ENCODE peak calls at places on chromosomes 3 and 15, in five cellular contexts. U is OCI-LY7, L is esophagus muscularis mucosa, G is HFF-Myc, N is HFFc6. I is an unnamed sample.

GRCh38 chr15:70347766-70348558 is 250.2 kb upstream of the TLE3 start:
- DNase-seq in L (no peak), G (no peak), N (no peak), U (no peak), I (no peak)

GRCh38 chr3:62084558-62084957 is 288.8 kb downstream of the FEZF2 start:
- DNase-seq in U (no peak), G (no peak), N (peak), L (no peak), I (no peak)

GRCh38 chr3:100993309-100993708 is at the start of gene ABI3BP:
- DNase-seq in U (no peak), L (no peak), G (peak), N (peak), I (no peak)

GRCh38 chr3:53255775-53256703 is at the start of gene TKT:
- DNase-seq in G (no peak), N (peak), L (peak), U (peak), I (peak)

GRCh38 chr15:82624438-82624837 is 22.7 kb downstream of the CPEB1 start:
- DNase-seq in N (no peak), U (no peak), L (no peak), G (no peak), I (no peak)

GRCh38 chr3:179015551-179016020 is 56.0 kb downstream of the ZMAT3 start:
- DNase-seq in G (peak), N (peak), U (peak), L (no peak), I (peak)

GRCh38 chr3:10707089-10707983 is 108.7 kb upstream of the SLC6A11 start:
- DNase-seq in L (no peak), N (no peak), G (no peak), U (no peak), I (peak)

GRCh38 chr3:15876669-15877068 is 78.9 kb upstream of the ANKRD28 start:
- DNase-seq in N (no peak), G (no peak), L (no peak), U (no peak), I (no peak)

GRCh38 chr15:65952425-65953053 is 83.2 kb downstream of the RAB11A start:
- DNase-seq in L (no peak), N (peak), G (peak), U (peak), I (peak)

GRCh38 chr15:41967506-41968206 is 4.7 kb downstream of the EHD4 start:
- DNase-seq in L (no peak), G (no peak), U (peak), N (no peak), I (peak)

GRCh38 chr3:132008841-132009638 is 25.8 kb downstream of the CPNE4 start:
- DNase-seq in N (no peak), L (no peak), G (peak), U (no peak), I (no peak)

GRCh38 chr3:132256984-132257383 is 60.2 kb upstream of the ACP3 start:
- DNase-seq in L (no peak), G (peak), N (no peak), U (peak), I (no peak)

GRCh38 chr3:185442031-185442430 is 56.8 kb downstream of the TMEM41A start:
- DNase-seq in U (no peak), L (no peak), N (no peak), G (no peak), I (no peak)

GRCh38 chr3:113297281-113297680 is 85.9 kb downstream of the BOC start:
- DNase-seq in N (no peak), L (no peak), U (no peak), G (no peak), I (no peak)

GRCh38 chr3:139629033-139629432 is 48.7 kb downstream of the NMNAT3 start:
- DNase-seq in N (no peak), G (no peak), L (no peak), U (peak), I (peak)

GRCh38 chr3:100107227-100107626 is 7.1 kb downstream of the FILIP1L start:
- DNase-seq in L (no peak), U (no peak), N (peak), G (no peak), I (no peak)

GRCh38 chr3:48662140-48662752 is 440 bp downstream of the CELSR3 start:
- DNase-seq in L (no peak), N (no peak), U (no peak), G (no peak), I (no peak)

GRCh38 chr3:42247576-42248027 is 18.4 kb downstream of the CCK start:
- DNase-seq in U (peak), L (no peak), N (peak), G (no peak), I (peak)

GRCh38 chr3:189269356-189269755 is 97.6 kb downstream of the TPRG1 start:
- DNase-seq in G (no peak), L (no peak), U (no peak), N (no peak), I (no peak)

GRCh38 chr15:25368855-25369254 is 70.0 kb downstream of the UBE3A start:
- DNase-seq in L (no peak), G (no peak), N (no peak), U (no peak), I (no peak)

GRCh38 chr3:148230473-148230872 is 467.2 kb upstream of the AGTR1 start:
- DNase-seq in L (no peak), G (no peak), U (no peak), N (no peak), I (no peak)

GRCh38 chr15:69194854-69195253 is 34.4 kb downstream of the GLCE start:
- DNase-seq in U (no peak), G (no peak), L (no peak), N (no peak), I (no peak)

GRCh38 chr3:40215015-40215414 is 94.5 kb upstream of the EIF1B start:
- DNase-seq in L (no peak), G (no peak), N (no peak), U (no peak), I (no peak)

GRCh38 chr15:100910119-100910518 is 9.0 kb upstream of the LRRK1 start:
- DNase-seq in G (no peak), U (no peak), N (no peak), L (no peak), I (no peak)

GRCh38 chr15:62068787-62069170 is 2.0 kb downstream of the C2CD4A start:
- DNase-seq in N (no peak), L (no peak), U (no peak), G (no peak), I (no peak)

GRCh38 chr3:52848617-52849016 is 13.8 kb upstream of the MUSTN1 start:
- DNase-seq in G (peak), U (no peak), N (peak), L (no peak), I (no peak)

GRCh38 chr3:54146383-54147239 is 24.3 kb downstream of the CACNA2D3 start:
- DNase-seq in N (no peak), G (no peak), L (no peak), U (peak), I (peak)

GRCh38 chr15:71591057-71591456 is 219.3 kb upstream of the NR2E3 start:
- DNase-seq in U (no peak), G (no peak), N (no peak), L (peak), I (no peak)

GRCh38 chr15:79918278-79918677 is 21.5 kb upstream of the MTHFS start:
- DNase-seq in L (no peak), U (no peak), G (no peak), N (no peak), I (no peak)

GRCh38 chr3:51686512-51687215 is 15.6 kb downstream of the TEX264 start:
- DNase-seq in U (peak), N (no peak), G (no peak), L (peak), I (peak)

GRCh38 chr3:143784446-143784845 is 63.8 kb downstream of the SLC9A9 start:
- DNase-seq in N (no peak), L (no peak), U (no peak), G (no peak), I (no peak)

GRCh38 chr15:74680461-74680860 is 15.4 kb downstream of the EDC3 start:
- DNase-seq in U (no peak), G (no peak), L (no peak), N (no peak), I (no peak)

GRCh38 chr15:89401636-89402252 is 67.1 kb upstream of the POLG start:
- DNase-seq in L (no peak), G (peak), U (no peak), N (peak), I (peak)

GRCh38 chr3:9439331-9439730 is 41.9 kb downstream of the SETD5 start:
- DNase-seq in N (no peak), G (no peak), U (no peak), L (no peak), I (no peak)

GRCh38 chr3:170247875-170248274 is 25.7 kb downstream of the PRKCI start:
- DNase-seq in L (no peak), U (no peak), G (no peak), N (no peak), I (peak)

GRCh38 chr3:32283304-32283703 is 44.8 kb downstream of the CMTM8 start:
- DNase-seq in L (no peak), G (no peak), U (no peak), N (no peak), I (no peak)

GRCh38 chr3:123385981-123386380 is 62.9 kb downstream of the ADCY5 start:
- DNase-seq in N (peak), U (no peak), L (no peak), G (no peak), I (no peak)

GRCh38 chr3:98577178-98577895 is 16.1 kb downstream of the CPOX start:
- DNase-seq in G (no peak), U (no peak), N (peak), L (no peak), I (no peak)

GRCh38 chr3:133948996-133949395 is 53.3 kb upstream of the RAB6B start:
- DNase-seq in U (no peak), N (no peak), G (no peak), L (no peak), I (no peak)

GRCh38 chr3:133949438-133949837 is 53.8 kb upstream of the RAB6B start:
- DNase-seq in L (no peak), N (peak), G (no peak), U (no peak), I (no peak)

GRCh38 chr3:133944641-133945441 is 49.2 kb upstream of the RAB6B start:
- DNase-seq in U (no peak), G (no peak), N (peak), L (no peak), I (no peak)

GRCh38 chr3:133945696-133946095 is 50.0 kb upstream of the RAB6B start:
- DNase-seq in L (no peak), G (no peak), N (no peak), U (no peak), I (no peak)

DNA sequence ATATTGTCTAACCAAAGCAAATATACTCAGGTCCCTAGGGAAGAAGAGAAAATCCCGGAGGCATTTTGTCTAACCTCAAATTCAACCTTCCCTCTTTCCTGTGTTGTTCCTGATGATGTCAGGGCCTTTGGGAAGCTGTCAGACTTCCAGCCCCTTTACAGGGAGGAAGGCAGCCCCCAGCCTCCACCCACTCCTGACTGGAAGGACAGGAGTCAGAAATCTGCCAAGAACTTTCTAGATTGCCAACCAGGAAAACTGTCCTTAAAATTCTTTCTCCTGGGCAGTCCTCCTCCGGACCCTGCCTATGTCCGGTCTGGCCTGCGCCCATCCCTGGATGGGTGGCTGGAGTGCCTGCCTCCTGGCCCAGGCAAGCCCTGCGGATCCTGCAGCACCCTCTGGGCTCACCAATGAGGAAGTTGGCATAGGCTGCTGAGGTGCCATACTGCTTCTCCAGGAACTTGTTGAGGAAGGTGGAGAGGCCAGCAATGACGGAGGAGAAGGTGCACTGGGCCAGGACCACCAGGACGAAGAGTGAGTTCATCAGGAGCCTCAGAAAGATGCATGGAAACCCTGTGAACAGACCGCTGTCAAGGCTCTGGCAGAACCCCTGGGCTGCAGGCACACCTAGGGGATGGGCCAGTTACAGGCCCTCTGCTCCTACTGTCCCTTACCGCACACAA is 52.6 kb upstream of the RAB6B start:
- DNase-seq in U (no peak), G (no peak), L (no peak), N (no peak), I (no peak)
- TF ChIP-seq CTCF in U (no peak), G (no peak), L (no peak), N (no peak), I (no peak)

DNA sequence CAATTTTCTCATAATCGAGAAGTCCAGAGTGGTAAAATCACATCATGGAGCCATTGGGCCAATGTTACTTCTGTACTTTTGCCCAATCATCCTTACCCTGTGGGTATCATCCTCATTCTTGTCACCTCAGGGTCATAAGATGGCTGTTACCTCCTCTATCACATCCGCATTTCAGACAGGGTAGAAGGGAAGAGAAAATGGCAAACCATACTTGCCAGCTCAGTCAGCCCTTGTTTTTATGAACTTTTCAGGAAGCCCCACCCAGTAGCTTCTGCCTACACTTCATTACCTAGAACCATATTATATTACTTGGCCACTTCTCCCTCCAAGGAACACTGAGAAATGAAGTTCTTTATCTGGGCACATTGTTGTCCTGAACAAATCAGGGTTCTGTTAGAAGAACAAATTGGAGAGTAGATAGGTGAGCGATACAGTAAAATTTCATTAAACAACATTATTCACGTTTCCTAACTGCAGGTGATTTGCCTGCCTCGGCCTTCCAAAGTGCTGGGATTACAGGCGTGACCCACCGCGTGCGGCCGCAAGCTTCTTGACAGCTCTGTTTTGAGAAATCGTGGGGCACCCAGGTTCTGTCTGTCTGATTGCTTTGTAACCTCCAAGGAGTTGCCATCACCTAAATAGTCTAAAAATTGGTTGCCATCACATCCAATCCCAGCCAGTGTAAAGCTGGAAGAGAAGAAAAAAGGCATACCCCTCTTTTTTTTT is 34.5 kb upstream of the RPN1 start:
- DNase-seq in G (no peak), U (no peak), N (no peak), L (no peak), I (no peak)
- TF ChIP-seq CTCF in G (no peak), U (no peak), N (no peak), L (no peak), I (no peak)

GRCh38 chr3:5427021-5427420 is 239.5 kb downstream of the EDEM1 start:
- DNase-seq in N (no peak), G (no peak), L (peak), U (no peak), I (no peak)

GRCh38 chr3:5425371-5425770 is 237.9 kb downstream of the EDEM1 start:
- DNase-seq in L (peak), U (no peak), N (no peak), G (no peak), I (no peak)

GRCh38 chr3:5428607-5429516 is 241.4 kb downstream of the EDEM1 start:
- DNase-seq in N (no peak), L (peak), G (no peak), U (no peak), I (peak)

GRCh38 chr3:5427938-5428337 is 240.4 kb downstream of the EDEM1 start:
- DNase-seq in L (peak), N (no peak), G (no peak), U (no peak), I (no peak)

DNA sequence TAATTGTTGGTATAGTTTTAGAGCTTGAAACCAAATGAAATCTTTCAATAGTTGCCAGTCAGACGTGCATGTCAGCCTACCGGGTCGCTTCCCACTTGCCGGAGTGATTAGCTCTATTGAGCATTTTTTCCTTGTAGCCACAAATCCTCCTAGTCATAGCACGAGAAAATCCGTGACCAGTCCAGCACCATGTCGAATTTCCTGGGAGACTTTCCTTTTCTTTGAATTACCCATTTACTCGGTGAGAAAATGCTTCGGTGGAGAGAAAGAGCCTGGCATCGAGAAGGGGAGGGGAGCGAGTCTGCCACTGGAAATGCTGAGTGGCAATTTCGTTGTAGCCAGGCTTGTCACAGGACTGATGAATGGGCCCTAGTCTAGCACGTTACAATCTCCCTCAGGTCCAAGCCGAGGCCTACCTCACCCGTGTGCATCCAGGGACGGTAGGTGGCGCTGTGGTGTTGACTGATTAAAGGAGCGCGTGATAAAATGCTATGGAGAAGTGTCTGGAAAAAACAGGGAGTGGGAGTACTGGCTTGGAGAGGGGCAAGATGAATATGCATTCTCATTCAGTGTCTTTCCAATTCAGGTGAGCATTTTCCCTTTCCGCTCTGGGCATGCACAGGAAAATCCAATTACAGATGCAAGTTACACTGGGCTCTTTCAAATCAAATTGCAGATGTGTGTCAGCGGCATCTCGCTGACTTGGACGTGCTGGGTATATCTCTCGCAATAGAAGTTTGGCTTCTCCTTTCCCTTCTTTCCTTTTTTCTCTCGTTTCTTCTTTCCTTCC is 238.8 kb downstream of the EDEM1 start:
- DNase-seq in G (peak), N (peak), U (peak), L (peak), I (peak)
- TF ChIP-seq CTCF in G (peak), N (peak), U (peak), L (peak), I (peak)

GRCh38 chr3:25468866-25469319 is 40.8 kb downstream of the RARB start:
- DNase-seq in U (no peak), N (peak), L (no peak), G (no peak), I (no peak)
- TF ChIP-seq CTCF in U (no peak), N (peak), L (peak), G (peak), I (no peak)